ENCODE peak calls at places on chromosomes 16 and 17, in five cellular contexts. K is BE2C, W is DND-41, M is MM.1S, U is ovary. V is an unnamed sample.

GRCh38 chr17:49969134-49969759 is at the start of gene DLX4:
- DNase-seq in W (no peak), K (no peak), U (no peak), M (no peak), V (peak; percentile 62)

GRCh38 chr17:3038941-3039340 is 24.5 kb downstream of the OR1D5 start:
- DNase-seq in W (no peak), K (no peak), U (no peak), M (no peak), V (no peak)

GRCh38 chr17:1072551-1072961 is 75.6 kb downstream of the TIMM22 start:
- DNase-seq in M (no peak), K (no peak), U (no peak), W (no peak), V (no peak)

GRCh38 chr17:2901582-2901981 is 105.3 kb downstream of the RAP1GAP2 start:
- DNase-seq in U (no peak), K (peak; percentile 23), W (no peak), M (no peak), V (no peak)

GRCh38 chr17:43877451-43878155 is 29.7 kb downstream of the MPP2 start:
- DNase-seq in U (no peak), M (no peak), W (no peak), K (no peak), V (no peak)

GRCh38 chr16:2691491-2692248 is 9.3 kb downstream of the KCTD5 start:
- DNase-seq in U (no peak), K (no peak), M (no peak), W (no peak), V (no peak)

GRCh38 chr17:79549111-79549915 is 61.5 kb downstream of the RBFOX3 start:
- DNase-seq in W (no peak), U (no peak), M (no peak), K (no peak), V (no peak)

GRCh38 chr17:39738568-39738901 is 797 bp downstream of the GRB7 start:
- DNase-seq in U (no peak), W (no peak), M (peak; percentile 77), K (no peak), V (peak; percentile 77)

GRCh38 chr17:76173474-76173873 is 32.4 kb upstream of the FOXJ1 start:
- DNase-seq in U (no peak), M (peak; percentile 42), W (no peak), K (no peak), V (no peak)

GRCh38 chr17:73536700-73537680 is 107.3 kb downstream of the SDK2 start:
- DNase-seq in M (no peak), U (no peak), W (no peak), K (peak; percentile 38), V (no peak)

GRCh38 chr16:89536886-89537548 is 23.5 kb upstream of the RPL13 start:
- DNase-seq in K (no peak), M (no peak), W (no peak), U (no peak), V (no peak)

GRCh38 chr16:68737046-68737729 is at the start of gene CDH1:
- DNase-seq in U (peak; percentile 22), M (no peak), W (no peak), K (no peak), V (peak; percentile 35)

GRCh38 chr17:78737332-78737731 is 44.7 kb downstream of the CYTH1 start:
- DNase-seq in M (peak; percentile 12), U (no peak), K (no peak), W (no peak), V (no peak)

DNA sequence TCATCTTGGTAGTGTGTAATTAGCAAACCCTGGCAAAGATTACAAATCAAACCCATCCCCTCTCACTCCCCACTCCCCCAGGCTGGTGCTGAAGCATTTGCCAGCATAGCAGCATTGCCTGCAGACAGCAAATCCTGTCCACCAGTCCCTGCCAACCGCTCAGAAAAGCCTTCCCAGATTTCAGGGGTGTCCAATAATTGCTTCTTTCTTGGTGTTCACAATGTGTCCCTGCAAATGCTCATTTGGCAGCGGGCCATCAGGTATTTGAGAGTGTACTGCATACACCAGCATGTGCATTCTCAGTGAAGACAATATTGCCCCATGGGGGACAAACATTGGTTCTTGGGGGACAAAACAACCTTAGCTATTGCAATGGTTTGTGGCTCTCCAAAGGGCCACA is 28.2 kb downstream of the ORC6 start:
- DNase-seq in U (no peak), W (no peak), K (no peak), M (no peak), V (no peak)
- TF ChIP-seq CTCF in U (no peak), W (no peak), K (no peak), M (no peak), V (no peak)

GRCh38 chr16:50326835-50327465 is 41.8 kb downstream of the BRD7 start:
- DNase-seq in U (no peak), W (no peak), M (peak; percentile 79), K (peak; percentile 38), V (peak; percentile 49)
- TF ChIP-seq CTCF in U (peak; percentile 23), W (peak; percentile 50), M (peak; percentile 83), K (peak; percentile 70), V (peak; percentile 51)

GRCh38 chr16:1178295-1178910 is 25.5 kb downstream of the CACNA1H start:
- DNase-seq in M (no peak), U (no peak), W (no peak), K (no peak), V (no peak)

GRCh38 chr16:1184156-1184868 is 31.4 kb downstream of the CACNA1H start:
- DNase-seq in K (peak; percentile 45), W (no peak), M (no peak), U (no peak), V (no peak)

GRCh38 chr16:1183235-1183907 is 30.5 kb downstream of the CACNA1H start:
- DNase-seq in M (no peak), W (no peak), U (peak; percentile 89), K (peak; percentile 77), V (no peak)

GRCh38 chr16:1181715-1182671 is 29.1 kb downstream of the CACNA1H start:
- DNase-seq in M (no peak), W (no peak), K (peak; percentile 71), U (peak; percentile 96), V (no peak)

GRCh38 chr16:1180772-1181714 is 28.1 kb downstream of the CACNA1H start:
- DNase-seq in U (peak; percentile 76), K (peak; percentile 39), W (no peak), M (no peak), V (no peak)
- TF ChIP-seq CTCF in U (no peak), K (peak; percentile 44), W (peak; percentile 23), M (no peak), V (no peak)

DNA sequence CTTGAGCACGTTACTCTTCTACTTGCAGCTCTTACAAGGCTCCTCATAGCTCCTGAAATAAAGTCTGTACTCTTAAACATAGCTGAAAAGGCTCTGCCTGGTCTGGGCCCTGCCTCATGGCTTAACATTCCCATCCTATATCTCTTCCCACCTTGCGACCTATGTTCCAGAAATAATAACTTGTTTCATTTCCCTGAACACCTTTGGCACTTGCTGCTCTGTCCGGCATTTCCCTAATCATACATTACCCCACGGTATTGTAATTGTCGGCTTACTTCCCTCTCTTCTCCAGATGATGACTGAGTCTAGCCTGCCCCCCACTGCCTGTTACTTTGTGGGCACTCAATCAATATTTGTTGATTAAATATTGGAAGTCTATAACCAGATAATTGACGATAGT is 23.2 kb upstream of the SUPT4H1 start:
- DNase-seq in U (no peak), K (no peak), W (no peak), M (no peak), V (no peak)
- TF ChIP-seq CTCF in U (no peak), K (no peak), W (no peak), M (no peak), V (no peak)

DNA sequence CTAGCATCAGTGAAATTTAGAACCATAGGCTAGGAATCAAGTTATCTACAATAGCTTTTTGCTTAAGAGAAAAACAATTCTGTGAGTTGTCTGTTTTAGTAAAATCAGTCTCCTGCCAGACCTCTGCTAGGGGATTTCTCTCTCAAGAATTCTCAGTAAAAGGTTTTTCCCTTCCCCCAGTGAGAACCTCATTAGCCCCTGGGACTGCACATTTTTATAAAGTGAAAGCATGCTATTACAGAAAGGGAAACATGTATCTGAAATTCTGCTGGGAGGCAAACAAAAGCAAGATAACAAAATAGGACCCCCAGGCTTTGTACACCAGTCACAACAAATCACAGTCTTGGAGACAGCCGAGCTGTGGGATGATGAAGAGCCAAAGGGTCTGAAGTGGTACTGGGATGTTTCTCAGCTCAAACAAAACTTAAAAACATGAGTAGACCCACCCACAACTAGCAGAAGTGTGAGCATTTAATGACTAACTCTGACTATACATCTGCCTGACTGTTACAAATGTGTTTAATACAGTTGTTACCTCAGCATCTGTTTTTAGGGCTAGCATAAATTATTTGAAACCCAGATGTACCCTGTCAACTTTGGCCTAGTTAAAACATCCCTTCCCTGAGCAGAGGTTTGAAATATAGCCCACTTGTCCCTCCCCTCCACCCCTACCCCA is 20.0 kb upstream of the GLG1 start:
- DNase-seq in W (no peak), K (no peak), M (no peak), U (no peak), V (peak; percentile 43)
- TF ChIP-seq CTCF in W (no peak), K (no peak), M (no peak), U (no peak), V (no peak)

GRCh38 chr16:56669840-56670639 is 426 bp downstream of the MT1H start:
- DNase-seq in M (no peak), K (no peak), W (no peak), U (no peak), V (no peak)
- TF ChIP-seq CTCF in M (no peak), K (no peak), W (no peak), U (no peak), V (no peak)

DNA sequence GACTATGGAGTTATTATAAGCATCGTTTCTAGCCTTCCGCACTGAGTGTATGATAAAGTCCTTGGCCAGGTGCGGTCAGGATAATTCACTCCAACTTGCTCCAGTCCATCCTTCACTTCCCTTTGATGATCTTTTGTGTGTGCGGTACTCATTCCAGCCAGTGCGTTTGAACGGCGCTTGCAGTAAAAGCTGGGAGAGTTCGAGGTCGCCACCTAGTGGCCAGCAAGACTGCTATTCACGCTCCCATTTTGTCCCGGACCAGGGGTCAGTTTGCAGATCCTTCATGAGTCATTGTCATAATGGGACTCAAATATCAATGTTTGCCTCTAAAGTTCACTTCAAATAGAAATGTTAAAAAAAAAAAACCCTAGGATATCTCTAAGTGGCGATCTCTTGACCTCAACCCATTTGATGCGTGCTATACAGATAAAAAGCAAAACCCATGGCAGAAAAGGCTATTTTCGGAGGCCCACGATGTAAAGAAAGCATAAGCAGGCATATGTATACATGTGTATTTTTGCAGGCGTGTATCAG is 417.1 kb downstream of the TMEM114 start:
- DNase-seq in W (peak; percentile 54), M (peak; percentile 28), K (peak; percentile 79), U (no peak), V (peak; percentile 22)
- TF ChIP-seq CTCF in W (peak; percentile 84), M (peak; percentile 66), K (peak; percentile 96), U (no peak), V (peak; percentile 61)

GRCh38 chr16:1494711-1495110 is 1.6 kb downstream of the TELO2 start:
- DNase-seq in K (no peak), U (no peak), M (no peak), W (no peak), V (no peak)
- TF ChIP-seq CTCF in K (no peak), U (no peak), M (no peak), W (no peak), V (no peak)

V was measured in GM10248.